ENCODE peak calls at places on chromosomes 13 and 19, in ten cellular contexts. Y is IMR-90, A is progenitor cell of endocrine pancreas, X is astrocyte of the spinal cord, U is GM12865, Q is endothelial cell, F is breast epithelium, H is choroid plexus epithelial cell, S is neural crest cell, G is cardiac fibroblast. I is an unnamed sample.
A peak's percentile ranks its signal among the peaks of the same experiment; 100 is the strongest.

GRCh38 chr19:6735181-6735891 is 2.0 kb downstream of the GPR108 start:
- DNase-seq in U (no peak), G (no peak), Q (peak; percentile 22), H (peak; percentile 32), Y (no peak), S (no peak), X (no peak), F (no peak), A (no peak), I (no peak)

GRCh38 chr13:113135281-113135760 is 12.7 kb downstream of the F10 start:
- DNase-seq in S (no peak), F (no peak), Y (no peak), Q (no peak), H (no peak), A (no peak), X (no peak), G (no peak), U (no peak), I (no peak)

GRCh38 chr13:113955691-113956090 is 18.2 kb downstream of the C13orf46 start:
- DNase-seq in A (no peak), G (no peak), X (no peak), S (no peak), F (no peak), Y (no peak), Q (no peak), H (no peak), U (no peak), I (no peak)

GRCh38 chr13:97257800-97258799 is 36.0 kb downstream of the MBNL2 start:
- DNase-seq in Y (peak; percentile 90), H (peak; percentile 96), S (no peak), F (no peak), G (peak; percentile 95), X (peak; percentile 89), U (peak; percentile 52), A (no peak), Q (peak; percentile 56), I (peak; percentile 54)

GRCh38 chr19:45097776-45098520 is 5.0 kb downstream of the PPP1R37 start:
- DNase-seq in X (peak; percentile 91), Q (no peak), F (peak; percentile 80), A (no peak), G (peak; percentile 94), U (no peak), S (no peak), Y (peak; percentile 98), H (peak; percentile 98), I (peak; percentile 77)

GRCh38 chr19:15091918-15092753 is 10.1 kb downstream of the OR1I1 start:
- DNase-seq in G (peak; percentile 83), H (peak; percentile 78), Y (peak; percentile 71), Q (peak; percentile 59), A (no peak), S (peak; percentile 49), F (no peak), X (peak; percentile 70), U (peak; percentile 81), I (peak; percentile 45)

GRCh38 chr19:54420383-54421168 is 5.3 kb downstream of the TTYH1 start:
- DNase-seq in Y (no peak), A (peak; percentile 65), G (no peak), H (no peak), F (no peak), S (peak; percentile 82), Q (peak; percentile 47), X (no peak), U (no peak), I (peak; percentile 87)

GRCh38 chr19:43774103-43774939 is 6.5 kb downstream of the KCNN4 start:
- DNase-seq in X (no peak), G (peak; percentile 71), Q (peak; percentile 84), U (no peak), S (peak; percentile 72), F (no peak), Y (peak; percentile 58), A (peak; percentile 75), H (peak; percentile 74), I (no peak)

GRCh38 chr19:2167896-2168618 is 4.3 kb downstream of the DOT1L start:
- DNase-seq in S (no peak), G (peak; percentile 83), Q (no peak), F (no peak), X (peak; percentile 40), H (peak; percentile 59), A (no peak), Y (peak; percentile 44), U (peak; percentile 93), I (no peak)

GRCh38 chr13:63124863-63125262 is 1709.2 kb upstream of the PCDH20 start:
- DNase-seq in H (peak; percentile 70), F (no peak), A (no peak), Q (no peak), Y (peak; percentile 60), G (peak; percentile 52), X (peak; percentile 55), S (no peak), U (peak; percentile 8), I (no peak)

GRCh38 chr19:55585658-55586339 is 5.2 kb upstream of the ZNF579 start:
- DNase-seq in Y (peak; percentile 63), Q (peak; percentile 77), X (peak; percentile 84), G (peak; percentile 74), S (peak; percentile 73), U (no peak), H (peak; percentile 90), F (no peak), A (peak; percentile 78), I (peak; percentile 73)

GRCh38 chr19:56720281-56720680 is 48.7 kb upstream of the ZNF835 start:
- DNase-seq in A (no peak), G (peak; percentile 1), U (no peak), X (no peak), Q (no peak), H (no peak), F (no peak), Y (no peak), S (no peak), I (no peak)

GRCh38 chr13:43432948-43433347 is 353.8 kb downstream of the ENOX1 start:
- DNase-seq in A (no peak), G (no peak), Q (no peak), F (no peak), U (no peak), S (no peak), X (no peak), Y (no peak), H (no peak), I (no peak)

GRCh38 chr13:85283408-85283807 is 515.8 kb downstream of the SLITRK6 start:
- DNase-seq in A (no peak), Q (no peak), F (no peak), U (no peak), X (no peak), G (no peak), S (no peak), H (peak; percentile 10), Y (no peak), I (no peak)

GRCh38 chr13:85541476-85541875 is 257.7 kb downstream of the SLITRK6 start:
- DNase-seq in S (no peak), H (no peak), Q (no peak), U (no peak), X (no peak), A (no peak), Y (no peak), G (no peak), F (no peak), I (no peak)

GRCh38 chr13:98482476-98483444 is 94.1 kb downstream of the STK24 start:
- DNase-seq in S (no peak), G (peak; percentile 76), U (peak; percentile 65), Q (no peak), Y (peak; percentile 74), H (peak; percentile 73), A (no peak), F (peak; percentile 67), X (peak; percentile 77), I (no peak)

GRCh38 chr19:36421749-36422481 is 3.5 kb upstream of the ZFP82 start:
- DNase-seq in U (no peak), H (no peak), G (no peak), Y (no peak), F (no peak), Q (no peak), S (no peak), X (peak; percentile 5), A (no peak), I (no peak)

GRCh38 chr13:110944121-110944967 is 29.5 kb upstream of the ANKRD10 start:
- DNase-seq in S (no peak), H (peak; percentile 89), Q (peak; percentile 20), X (peak; percentile 59), G (peak; percentile 70), Y (peak; percentile 69), U (peak; percentile 74), F (no peak), A (no peak), I (peak; percentile 28)
- TF ChIP-seq CTCF in S (peak; percentile 61), H (peak; percentile 99), Q (no peak), X (peak; percentile 81), G (peak; percentile 77), Y (peak; percentile 71), U (peak; percentile 57), F (peak; percentile 9), A (peak; percentile 63), I (no peak)

GRCh38 chr19:18203863-18204393 is at the start of gene RAB3A:
- DNase-seq in G (peak; percentile 100), X (peak; percentile 100), H (peak; percentile 100), Y (peak; percentile 100), Q (peak; percentile 99), S (peak; percentile 97), F (peak; percentile 99), U (peak; percentile 100), A (peak; percentile 99), I (peak; percentile 97)
- TF ChIP-seq CTCF in G (no peak), X (no peak), H (no peak), Y (no peak), Q (no peak), S (peak; percentile 1), F (no peak), U (no peak), A (peak; percentile 35), I (no peak)

GRCh38 chr13:94997126-94997525 is 284.8 kb upstream of the SOX21 start:
- DNase-seq in F (no peak), U (no peak), H (no peak), S (no peak), Q (no peak), G (peak; percentile 31), X (no peak), A (no peak), Y (no peak), I (no peak)

GRCh38 chr13:95002968-95003813 is 290.8 kb upstream of the SOX21 start:
- DNase-seq in U (no peak), F (no peak), X (no peak), G (no peak), S (no peak), Y (no peak), Q (no peak), H (peak; percentile 22), A (no peak), I (no peak)

GRCh38 chr13:95005300-95005699 is 293.0 kb upstream of the SOX21 start:
- DNase-seq in Q (no peak), F (no peak), H (no peak), A (no peak), U (no peak), S (no peak), G (no peak), X (no peak), Y (no peak), I (no peak)

GRCh38 chr13:94999871-95000270 is 287.5 kb upstream of the SOX21 start:
- DNase-seq in A (no peak), U (no peak), Q (no peak), X (no peak), H (no peak), G (peak; percentile 55), S (no peak), Y (no peak), F (no peak), I (no peak)

GRCh38 chr13:95002126-95002525 is 289.8 kb upstream of the SOX21 start:
- DNase-seq in F (no peak), A (no peak), G (no peak), U (no peak), H (no peak), X (no peak), Q (no peak), S (no peak), Y (no peak), I (no peak)
- TF ChIP-seq CTCF in F (no peak), A (no peak), G (no peak), U (no peak), H (peak; percentile 8), X (no peak), Q (no peak), S (no peak), Y (no peak), I (no peak)

GRCh38 chr19:11405846-11406643 is 13.1 kb downstream of the RGL3 start:
- DNase-seq in Q (peak; percentile 29), F (no peak), H (no peak), X (no peak), U (peak; percentile 18), S (no peak), G (no peak), A (no peak), Y (no peak), I (no peak)
- TF ChIP-seq CTCF in Q (no peak), F (no peak), H (peak; percentile 49), X (peak; percentile 49), U (peak; percentile 28), S (no peak), G (peak; percentile 26), A (no peak), Y (no peak), I (no peak)

I was measured in Calu3.